ENCODE peak calls at places on chromosomes 5 and 9, in ten cellular contexts. One of them, this sample, is unnamed.

GRCh38 chr9:6870149-6870548 is 112.4 kb downstream of the KDM4C start:
- DNase-seq in HL-60: no peak
- DNase-seq in IMR-90: no peak
- DNase-seq in bronchial epithelial cell: no peak
- DNase-seq in choroid plexus epithelial cell: no peak
- DNase-seq in fibroblast of mammary gland: no peak
- DNase-seq in right atrium auricular region: no peak
- DNase-seq in epithelial cell of esophagus: no peak
- DNase-seq in heart right ventricle: no peak
- DNase-seq in AG04450: no peak
- DNase-seq in this sample: no peak

GRCh38 chr5:4295663-4296339 is 700.2 kb downstream of the IRX1 start:
- DNase-seq in HL-60: no peak
- DNase-seq in IMR-90: no peak
- DNase-seq in bronchial epithelial cell: no peak
- DNase-seq in choroid plexus epithelial cell: no peak
- DNase-seq in fibroblast of mammary gland: no peak
- DNase-seq in right atrium auricular region: no peak
- DNase-seq in epithelial cell of esophagus: peak
- DNase-seq in heart right ventricle: no peak
- DNase-seq in AG04450: no peak
- DNase-seq in this sample: peak

GRCh38 chr9:110622368-110622767 is 42.8 kb upstream of the SVEP1 start:
- DNase-seq in HL-60: no peak
- DNase-seq in IMR-90: no peak
- DNase-seq in bronchial epithelial cell: no peak
- DNase-seq in choroid plexus epithelial cell: no peak
- DNase-seq in fibroblast of mammary gland: no peak
- DNase-seq in right atrium auricular region: no peak
- DNase-seq in epithelial cell of esophagus: no peak
- DNase-seq in heart right ventricle: no peak
- DNase-seq in AG04450: no peak
- DNase-seq in this sample: no peak

GRCh38 chr5:78628260-78629024 is 20.1 kb downstream of the LHFPL2 start:
- DNase-seq in HL-60: no peak
- DNase-seq in IMR-90: no peak
- DNase-seq in bronchial epithelial cell: no peak
- DNase-seq in choroid plexus epithelial cell: peak
- DNase-seq in fibroblast of mammary gland: no peak
- DNase-seq in right atrium auricular region: no peak
- DNase-seq in epithelial cell of esophagus: no peak
- DNase-seq in heart right ventricle: no peak
- DNase-seq in AG04450: no peak
- DNase-seq in this sample: no peak

GRCh38 chr5:142070000-142070399 is 38.6 kb upstream of the NDFIP1 start:
- DNase-seq in HL-60: no peak
- DNase-seq in IMR-90: no peak
- DNase-seq in bronchial epithelial cell: no peak
- DNase-seq in choroid plexus epithelial cell: no peak
- DNase-seq in fibroblast of mammary gland: no peak
- DNase-seq in right atrium auricular region: no peak
- DNase-seq in epithelial cell of esophagus: no peak
- DNase-seq in heart right ventricle: no peak
- DNase-seq in AG04450: no peak
- DNase-seq in this sample: no peak

GRCh38 chr5:134113908-134114875 is at the start of gene TCF7:
- DNase-seq in HL-60: peak
- DNase-seq in IMR-90: peak
- DNase-seq in bronchial epithelial cell: peak
- DNase-seq in choroid plexus epithelial cell: peak
- DNase-seq in fibroblast of mammary gland: peak
- DNase-seq in right atrium auricular region: peak
- DNase-seq in epithelial cell of esophagus: peak
- DNase-seq in heart right ventricle: peak
- DNase-seq in AG04450: peak
- DNase-seq in this sample: peak

GRCh38 chr5:50575745-50576144 is 90.7 kb upstream of the PARP8 start:
- DNase-seq in HL-60: no peak
- DNase-seq in IMR-90: no peak
- DNase-seq in bronchial epithelial cell: no peak
- DNase-seq in choroid plexus epithelial cell: no peak
- DNase-seq in fibroblast of mammary gland: no peak
- DNase-seq in right atrium auricular region: no peak
- DNase-seq in epithelial cell of esophagus: no peak
- DNase-seq in heart right ventricle: no peak
- DNase-seq in AG04450: no peak
- DNase-seq in this sample: no peak

GRCh38 chr9:111094433-111095421 is 56.5 kb upstream of the LPAR1 start:
- DNase-seq in HL-60: no peak
- DNase-seq in IMR-90: peak
- DNase-seq in bronchial epithelial cell: peak
- DNase-seq in choroid plexus epithelial cell: peak
- DNase-seq in fibroblast of mammary gland: peak
- DNase-seq in right atrium auricular region: peak
- DNase-seq in epithelial cell of esophagus: peak
- DNase-seq in heart right ventricle: no peak
- DNase-seq in AG04450: peak
- DNase-seq in this sample: peak

GRCh38 chr5:180605554-180606214 is 14.4 kb upstream of the SCGB3A1 start:
- DNase-seq in HL-60: peak
- DNase-seq in IMR-90: peak
- DNase-seq in bronchial epithelial cell: peak
- DNase-seq in choroid plexus epithelial cell: peak
- DNase-seq in fibroblast of mammary gland: peak
- DNase-seq in right atrium auricular region: no peak
- DNase-seq in epithelial cell of esophagus: peak
- DNase-seq in heart right ventricle: peak
- DNase-seq in AG04450: peak
- DNase-seq in this sample: peak

GRCh38 chr5:180604271-180604670 is 13.0 kb upstream of the SCGB3A1 start:
- DNase-seq in HL-60: no peak
- DNase-seq in IMR-90: no peak
- DNase-seq in bronchial epithelial cell: no peak
- DNase-seq in choroid plexus epithelial cell: no peak
- DNase-seq in fibroblast of mammary gland: no peak
- DNase-seq in right atrium auricular region: no peak
- DNase-seq in epithelial cell of esophagus: no peak
- DNase-seq in heart right ventricle: no peak
- DNase-seq in AG04450: no peak
- DNase-seq in this sample: no peak

GRCh38 chr5:180607861-180608571 is 16.7 kb upstream of the SCGB3A1 start:
- DNase-seq in HL-60: no peak
- DNase-seq in IMR-90: no peak
- DNase-seq in bronchial epithelial cell: no peak
- DNase-seq in choroid plexus epithelial cell: no peak
- DNase-seq in fibroblast of mammary gland: peak
- DNase-seq in right atrium auricular region: no peak
- DNase-seq in epithelial cell of esophagus: no peak
- DNase-seq in heart right ventricle: no peak
- DNase-seq in AG04450: no peak
- DNase-seq in this sample: peak

GRCh38 chr5:180608572-180609310 is 17.4 kb upstream of the SCGB3A1 start:
- DNase-seq in HL-60: no peak
- DNase-seq in IMR-90: no peak
- DNase-seq in bronchial epithelial cell: no peak
- DNase-seq in choroid plexus epithelial cell: no peak
- DNase-seq in fibroblast of mammary gland: no peak
- DNase-seq in right atrium auricular region: no peak
- DNase-seq in epithelial cell of esophagus: no peak
- DNase-seq in heart right ventricle: peak
- DNase-seq in AG04450: no peak
- DNase-seq in this sample: no peak

DNA sequence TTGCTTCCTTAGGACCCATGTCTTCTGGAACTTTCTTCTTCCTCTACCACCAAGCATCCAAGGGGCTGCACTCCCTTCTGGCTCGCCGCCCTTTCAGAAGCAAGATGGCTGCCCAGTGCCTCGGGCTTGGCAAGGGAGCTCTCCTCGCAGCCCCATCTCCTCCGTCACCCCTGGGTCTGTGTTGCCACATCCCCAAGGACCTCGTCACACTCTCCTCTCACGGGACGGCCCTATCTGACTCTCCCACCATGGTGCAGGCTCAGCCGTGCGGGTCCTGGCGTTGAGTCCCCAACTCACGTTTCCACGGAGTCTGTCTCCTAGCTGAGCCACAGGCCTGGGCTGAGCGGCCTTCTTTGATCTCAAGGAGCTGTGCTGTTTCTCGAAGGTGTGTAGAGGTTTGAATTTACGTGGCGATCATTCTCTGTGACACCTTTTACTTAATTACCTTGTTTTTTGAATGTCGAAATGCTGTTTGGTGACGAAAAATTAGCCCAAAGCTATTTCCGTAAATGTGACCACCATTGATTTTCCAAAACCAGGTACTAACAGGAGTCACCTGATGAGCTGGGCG is 15.0 kb upstream of the SCGB3A1 start:
- DNase-seq in HL-60: no peak
- DNase-seq in IMR-90: no peak
- DNase-seq in bronchial epithelial cell: no peak
- DNase-seq in choroid plexus epithelial cell: no peak
- DNase-seq in fibroblast of mammary gland: no peak
- DNase-seq in right atrium auricular region: no peak
- DNase-seq in epithelial cell of esophagus: no peak
- DNase-seq in heart right ventricle: peak
- DNase-seq in AG04450: no peak
- DNase-seq in this sample: no peak
- TF ChIP-seq CTCF in HL-60: no peak
- TF ChIP-seq CTCF in IMR-90: no peak
- TF ChIP-seq CTCF in bronchial epithelial cell: no peak
- TF ChIP-seq CTCF in choroid plexus epithelial cell: no peak
- TF ChIP-seq CTCF in fibroblast of mammary gland: no peak
- TF ChIP-seq CTCF in right atrium auricular region: peak
- TF ChIP-seq CTCF in epithelial cell of esophagus: no peak
- TF ChIP-seq CTCF in heart right ventricle: no peak
- TF ChIP-seq CTCF in AG04450: no peak
- TF ChIP-seq CTCF in this sample: no peak

GRCh38 chr9:117932585-117932984 is 228.4 kb downstream of the TLR4 start:
- DNase-seq in HL-60: no peak
- DNase-seq in IMR-90: no peak
- DNase-seq in bronchial epithelial cell: no peak
- DNase-seq in choroid plexus epithelial cell: no peak
- DNase-seq in fibroblast of mammary gland: no peak
- DNase-seq in right atrium auricular region: no peak
- DNase-seq in epithelial cell of esophagus: no peak
- DNase-seq in heart right ventricle: no peak
- DNase-seq in AG04450: no peak
- DNase-seq in this sample: no peak

GRCh38 chr9:117929873-117930272 is 225.7 kb downstream of the TLR4 start:
- DNase-seq in HL-60: no peak
- DNase-seq in IMR-90: no peak
- DNase-seq in bronchial epithelial cell: no peak
- DNase-seq in choroid plexus epithelial cell: no peak
- DNase-seq in fibroblast of mammary gland: no peak
- DNase-seq in right atrium auricular region: no peak
- DNase-seq in epithelial cell of esophagus: no peak
- DNase-seq in heart right ventricle: no peak
- DNase-seq in AG04450: no peak
- DNase-seq in this sample: peak

GRCh38 chr9:117926031-117926655 is 221.9 kb downstream of the TLR4 start:
- DNase-seq in HL-60: no peak
- DNase-seq in IMR-90: no peak
- DNase-seq in bronchial epithelial cell: peak
- DNase-seq in choroid plexus epithelial cell: no peak
- DNase-seq in fibroblast of mammary gland: no peak
- DNase-seq in right atrium auricular region: no peak
- DNase-seq in epithelial cell of esophagus: peak
- DNase-seq in heart right ventricle: no peak
- DNase-seq in AG04450: no peak
- DNase-seq in this sample: peak

GRCh38 chr9:117927354-117927753 is 223.2 kb downstream of the TLR4 start:
- DNase-seq in HL-60: no peak
- DNase-seq in IMR-90: no peak
- DNase-seq in bronchial epithelial cell: no peak
- DNase-seq in choroid plexus epithelial cell: no peak
- DNase-seq in fibroblast of mammary gland: no peak
- DNase-seq in right atrium auricular region: no peak
- DNase-seq in epithelial cell of esophagus: peak
- DNase-seq in heart right ventricle: no peak
- DNase-seq in AG04450: no peak
- DNase-seq in this sample: peak
- TF ChIP-seq CTCF in HL-60: no peak
- TF ChIP-seq CTCF in IMR-90: no peak
- TF ChIP-seq CTCF in bronchial epithelial cell: peak
- TF ChIP-seq CTCF in choroid plexus epithelial cell: no peak
- TF ChIP-seq CTCF in fibroblast of mammary gland: no peak
- TF ChIP-seq CTCF in right atrium auricular region: no peak
- TF ChIP-seq CTCF in epithelial cell of esophagus: peak
- TF ChIP-seq CTCF in heart right ventricle: no peak
- TF ChIP-seq CTCF in AG04450: no peak
- TF ChIP-seq CTCF in this sample: no peak

GRCh38 chr5:174608631-174609097 is 115.7 kb upstream of the MSX2 start:
- DNase-seq in HL-60: peak
- DNase-seq in IMR-90: no peak
- DNase-seq in bronchial epithelial cell: no peak
- DNase-seq in choroid plexus epithelial cell: no peak
- DNase-seq in fibroblast of mammary gland: no peak
- DNase-seq in right atrium auricular region: peak
- DNase-seq in epithelial cell of esophagus: peak
- DNase-seq in heart right ventricle: peak
- DNase-seq in AG04450: no peak
- DNase-seq in this sample: peak
- TF ChIP-seq CTCF in HL-60: no peak
- TF ChIP-seq CTCF in IMR-90: no peak
- TF ChIP-seq CTCF in bronchial epithelial cell: no peak
- TF ChIP-seq CTCF in choroid plexus epithelial cell: no peak
- TF ChIP-seq CTCF in fibroblast of mammary gland: no peak
- TF ChIP-seq CTCF in right atrium auricular region: no peak
- TF ChIP-seq CTCF in epithelial cell of esophagus: no peak
- TF ChIP-seq CTCF in heart right ventricle: no peak
- TF ChIP-seq CTCF in AG04450: no peak
- TF ChIP-seq CTCF in this sample: no peak

GRCh38 chr5:35919191-35919590 is 19.2 kb downstream of the CAPSL start:
- DNase-seq in HL-60: no peak
- DNase-seq in IMR-90: peak
- DNase-seq in bronchial epithelial cell: peak
- DNase-seq in choroid plexus epithelial cell: peak
- DNase-seq in fibroblast of mammary gland: peak
- DNase-seq in right atrium auricular region: no peak
- DNase-seq in epithelial cell of esophagus: peak
- DNase-seq in heart right ventricle: no peak
- DNase-seq in AG04450: peak
- DNase-seq in this sample: peak

GRCh38 chr5:35922468-35922867 is 16.0 kb downstream of the CAPSL start:
- DNase-seq in HL-60: no peak
- DNase-seq in IMR-90: no peak
- DNase-seq in bronchial epithelial cell: no peak
- DNase-seq in choroid plexus epithelial cell: no peak
- DNase-seq in fibroblast of mammary gland: no peak
- DNase-seq in right atrium auricular region: no peak
- DNase-seq in epithelial cell of esophagus: peak
- DNase-seq in heart right ventricle: no peak
- DNase-seq in AG04450: no peak
- DNase-seq in this sample: no peak

GRCh38 chr5:35921930-35922329 is 16.5 kb downstream of the CAPSL start:
- DNase-seq in HL-60: no peak
- DNase-seq in IMR-90: no peak
- DNase-seq in bronchial epithelial cell: no peak
- DNase-seq in choroid plexus epithelial cell: no peak
- DNase-seq in fibroblast of mammary gland: no peak
- DNase-seq in right atrium auricular region: no peak
- DNase-seq in epithelial cell of esophagus: no peak
- DNase-seq in heart right ventricle: no peak
- DNase-seq in AG04450: no peak
- DNase-seq in this sample: no peak

GRCh38 chr5:35924122-35924949 is 14.1 kb downstream of the CAPSL start:
- DNase-seq in HL-60: no peak
- DNase-seq in IMR-90: peak
- DNase-seq in bronchial epithelial cell: no peak
- DNase-seq in choroid plexus epithelial cell: peak
- DNase-seq in fibroblast of mammary gland: peak
- DNase-seq in right atrium auricular region: no peak
- DNase-seq in epithelial cell of esophagus: peak
- DNase-seq in heart right ventricle: no peak
- DNase-seq in AG04450: no peak
- DNase-seq in this sample: peak

GRCh38 chr5:35920890-35921289 is 17.5 kb downstream of the CAPSL start:
- DNase-seq in HL-60: no peak
- DNase-seq in IMR-90: no peak
- DNase-seq in bronchial epithelial cell: no peak
- DNase-seq in choroid plexus epithelial cell: peak
- DNase-seq in fibroblast of mammary gland: no peak
- DNase-seq in right atrium auricular region: no peak
- DNase-seq in epithelial cell of esophagus: no peak
- DNase-seq in heart right ventricle: no peak
- DNase-seq in AG04450: no peak
- DNase-seq in this sample: no peak
- TF ChIP-seq CTCF in HL-60: no peak
- TF ChIP-seq CTCF in IMR-90: no peak
- TF ChIP-seq CTCF in bronchial epithelial cell: no peak
- TF ChIP-seq CTCF in choroid plexus epithelial cell: peak
- TF ChIP-seq CTCF in fibroblast of mammary gland: no peak
- TF ChIP-seq CTCF in right atrium auricular region: no peak
- TF ChIP-seq CTCF in epithelial cell of esophagus: no peak
- TF ChIP-seq CTCF in heart right ventricle: no peak
- TF ChIP-seq CTCF in AG04450: no peak
- TF ChIP-seq CTCF in this sample: no peak